ENCODE peak calls at places on chromosomes 6 and 20, in four cellular contexts. D, X, Q and N are unnamed samples.

GRCh38 chr6:170111141-170111664 is 179.7 kb downstream of the DLL1 start:
- DNase-seq in D (peak), X (peak), Q (no peak), N (no peak)

GRCh38 chr20:10673176-10673830 is 496 bp downstream of the JAG1 start:
- DNase-seq in X (no peak), Q (peak), D (no peak), N (no peak)

GRCh38 chr6:7129784-7130569 is 22.2 kb downstream of the RREB1 start:
- DNase-seq in X (peak), D (no peak), Q (no peak), N (no peak)

GRCh38 chr6:114762145-114762544 is 419.3 kb upstream of the HS3ST5 start:
- DNase-seq in Q (no peak), X (no peak), D (no peak), N (no peak)

GRCh38 chr6:105884426-105884825 is 201.7 kb upstream of the PRDM1 start:
- DNase-seq in X (no peak), D (peak), Q (no peak), N (no peak)

GRCh38 chr6:951782-952181 is 258.8 kb upstream of the EXOC2 start:
- DNase-seq in X (no peak), D (no peak), Q (no peak), N (no peak)

GRCh38 chr6:3307436-3307835 is 48.7 kb downstream of the PSMG4 start:
- DNase-seq in Q (no peak), X (no peak), D (no peak), N (peak)

GRCh38 chr20:19621072-19621471 is 137.0 kb upstream of the RIN2 start:
- DNase-seq in Q (no peak), X (no peak), D (no peak), N (no peak)

GRCh38 chr6:3913077-3913957 is 64.1 kb downstream of the FAM50B start:
- DNase-seq in Q (peak), D (peak), X (peak), N (peak)

GRCh38 chr6:33925869-33926268 is 122.1 kb upstream of the MLN start:
- DNase-seq in D (no peak), Q (no peak), X (no peak), N (no peak)

GRCh38 chr20:29878777-29879442 is 1378.6 kb upstream of the DEFB115 start:
- DNase-seq in X (no peak), D (no peak), Q (no peak), N (no peak)

GRCh38 chr6:157613011-157613522 is 210.0 kb upstream of the SNX9 start:
- DNase-seq in Q (no peak), X (no peak), D (no peak), N (no peak)

GRCh38 chr6:62150048-62150663 is 135.9 kb downstream of the KHDRBS2 start:
- DNase-seq in X (no peak), D (no peak), Q (peak), N (no peak)

DNA sequence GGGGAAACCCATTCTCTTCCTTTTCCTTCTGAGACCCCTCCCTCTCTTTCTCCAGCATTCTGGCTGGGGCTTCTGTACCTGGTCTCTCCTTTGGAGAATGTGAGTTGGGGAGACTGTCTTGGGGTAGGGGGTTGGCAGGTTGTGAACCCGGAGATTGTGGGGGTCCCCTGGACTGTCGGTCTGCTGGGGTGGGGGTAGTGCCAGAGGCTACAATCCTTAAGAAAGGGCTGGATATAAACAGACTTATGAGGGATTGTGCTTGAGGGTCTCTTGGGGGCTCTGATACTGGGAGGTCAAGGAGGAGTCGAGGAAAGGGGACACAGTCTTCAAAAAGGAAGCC is 2.4 kb downstream of the SPAG4 start:
- DNase-seq in D (no peak), X (no peak), Q (no peak), N (no peak)
- H3K4me3 ChIP-seq in D (peak), X (peak), Q (peak), N (no peak)

GRCh38 chr6:120352491-120352890 is 981.8 kb downstream of the TBC1D32 start:
- DNase-seq in X (no peak), D (no peak), Q (no peak), N (no peak)
- TF ChIP-seq CTCF in X (no peak), D (no peak), Q (no peak), N (no peak)

GRCh38 chr6:29964904-29965872 is 22.9 kb downstream of the HLA-A start:
- DNase-seq in X (peak), D (peak), Q (peak), N (peak)

GRCh38 chr6:29968130-29968529 is 25.8 kb downstream of the HLA-A start:
- DNase-seq in D (no peak), X (no peak), Q (no peak), N (peak)

GRCh38 chr6:29967379-29968010 is 25.2 kb downstream of the HLA-A start:
- DNase-seq in X (no peak), D (no peak), Q (peak), N (no peak)

GRCh38 chr6:29964553-29964903 is 22.2 kb downstream of the HLA-A start:
- DNase-seq in X (no peak), Q (no peak), D (no peak), N (no peak)

GRCh38 chr6:29965873-29966601 is 23.7 kb downstream of the HLA-A start:
- DNase-seq in Q (peak), X (peak), D (peak), N (peak)
- H3K4me3 ChIP-seq in Q (peak), X (peak), D (peak), N (no peak)

DNA sequence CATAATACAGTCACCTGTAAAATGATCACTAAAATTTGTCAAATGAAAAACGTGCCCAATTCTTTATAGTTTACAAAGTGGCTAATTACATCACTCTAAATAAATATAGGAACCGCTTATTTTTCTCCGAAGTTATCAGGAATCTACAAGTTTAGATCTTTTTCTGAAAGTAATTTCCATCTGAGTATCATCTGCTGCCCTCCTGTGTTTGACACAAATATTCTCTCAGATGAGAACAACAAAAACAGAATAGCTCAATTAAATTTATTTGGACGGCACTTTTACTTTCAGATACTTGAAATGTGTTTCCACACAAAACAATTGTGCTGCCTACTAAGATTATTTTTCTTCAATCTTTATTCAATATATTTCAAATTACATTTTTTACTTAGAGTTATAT is 5.0 kb downstream of the SF3B5 start:
- DNase-seq in X (no peak), Q (no peak), D (no peak), N (no peak)
- TF ChIP-seq CTCF in X (no peak), Q (no peak), D (no peak), N (no peak)

GRCh38 chr20:44988772-44989171 is 22.5 kb downstream of the STK4 start:
- DNase-seq in D (no peak), X (no peak), Q (no peak), N (no peak)

GRCh38 chr20:44990425-44990824 is 24.1 kb downstream of the STK4 start:
- DNase-seq in X (no peak), D (peak), Q (no peak), N (no peak)

GRCh38 chr20:44993343-44993742 is 27.0 kb downstream of the STK4 start:
- DNase-seq in X (no peak), Q (no peak), D (no peak), N (no peak)

GRCh38 chr20:44990957-44991356 is 24.6 kb downstream of the STK4 start:
- DNase-seq in X (no peak), Q (no peak), D (no peak), N (no peak)
- H3K4me3 ChIP-seq in X (peak), Q (no peak), D (peak), N (no peak)

GRCh38 chr6:135257641-135258405 is 76.7 kb downstream of the MYB start:
- DNase-seq in D (no peak), Q (no peak), X (no peak), N (no peak)
- TF ChIP-seq CTCF in D (no peak), Q (no peak), X (no peak), N (no peak)

DNA sequence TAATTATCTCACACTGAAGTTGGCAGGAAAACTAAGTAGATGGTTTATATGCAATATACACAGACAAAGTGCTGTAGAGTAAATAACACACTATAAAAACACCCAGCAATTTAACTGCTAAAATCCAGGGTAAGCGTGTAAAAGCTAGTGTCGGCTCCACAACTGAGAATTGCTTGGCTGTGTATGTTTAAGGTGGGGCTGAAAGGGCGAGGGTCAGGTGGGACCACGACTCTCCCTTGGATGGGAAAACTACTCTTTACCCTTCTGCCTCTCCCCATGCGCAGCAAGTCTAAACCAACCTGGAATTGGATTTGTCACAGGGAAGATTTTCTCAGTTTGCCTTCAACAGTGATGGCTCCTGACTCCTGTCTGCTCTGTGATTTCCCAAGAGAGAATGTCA is 147.0 kb upstream of the MARCKS start:
- DNase-seq in Q (peak), X (no peak), D (no peak), N (no peak)
- H3K4me3 ChIP-seq in Q (no peak), X (no peak), D (no peak), N (no peak)

GRCh38 chr6:39818695-39819094 is 26.5 kb downstream of the DAAM2 start:
- DNase-seq in X (no peak), Q (no peak), D (peak), N (no peak)

GRCh38 chr6:39821014-39821738 is 29.0 kb downstream of the DAAM2 start:
- DNase-seq in D (no peak), Q (no peak), X (no peak), N (no peak)

GRCh38 chr6:39819226-39819625 is 27.1 kb downstream of the DAAM2 start:
- DNase-seq in Q (no peak), D (no peak), X (no peak), N (no peak)

GRCh38 chr6:39820553-39820952 is 28.4 kb downstream of the DAAM2 start:
- DNase-seq in X (no peak), Q (no peak), D (no peak), N (no peak)

DNA sequence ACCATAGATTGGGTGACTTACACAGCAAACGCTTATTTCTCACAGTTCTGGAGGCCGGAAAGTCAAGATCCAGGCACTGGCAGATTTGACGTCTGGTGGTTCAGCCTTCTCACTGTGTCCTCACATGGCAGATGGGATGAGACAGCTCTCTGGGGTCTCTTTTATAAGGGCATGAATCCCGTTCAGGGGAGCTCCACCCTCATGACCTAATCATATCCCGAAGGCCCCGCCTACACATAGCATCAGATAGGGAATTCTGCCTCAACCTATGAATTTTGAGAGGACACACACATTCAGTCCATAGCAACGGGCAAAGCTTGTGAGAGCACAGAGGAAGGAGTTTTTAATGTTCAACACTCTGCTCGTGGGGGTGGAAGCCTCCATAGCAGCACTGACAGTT is 27.5 kb downstream of the DAAM2 start:
- DNase-seq in D (no peak), X (no peak), Q (no peak), N (no peak)
- TF ChIP-seq CTCF in D (no peak), X (no peak), Q (no peak), N (no peak)

DNA sequence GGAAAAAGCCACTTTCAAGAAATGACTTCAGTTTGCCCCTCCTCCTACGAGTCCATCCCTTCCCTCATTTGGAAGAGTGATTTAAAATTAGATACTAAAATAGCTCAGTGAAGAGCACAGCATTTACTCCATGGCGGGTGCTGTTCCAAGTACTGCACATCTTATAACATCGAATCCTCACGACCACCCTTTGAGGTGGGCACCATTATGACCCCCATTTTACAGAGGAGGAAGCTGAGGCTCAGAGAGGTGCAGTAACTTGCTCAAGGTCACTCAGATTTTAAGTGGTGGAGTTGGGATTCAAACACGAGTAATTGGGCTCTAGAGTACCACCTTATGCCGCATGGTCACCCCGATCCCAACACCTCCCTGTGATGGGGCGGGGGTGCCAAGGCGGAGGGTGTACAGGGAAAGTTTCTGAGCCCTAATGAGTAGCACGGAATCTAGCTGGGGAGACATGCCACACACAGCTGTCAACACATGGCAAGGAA is 25.5 kb downstream of the TTBK1 start:
- DNase-seq in D (no peak), X (no peak), Q (no peak), N (no peak)
- H3K4me3 ChIP-seq in D (peak), X (peak), Q (no peak), N (no peak)